ENCODE peak calls at places on chromosomes 12 and 14, in seven cellular contexts. One of them, this sample, is unnamed.

GRCh38 chr12:19369691-19370148 is 69.6 kb upstream of the AEBP2 start:
- DNase-seq in K562: no peak
- DNase-seq in H1: no peak
- DNase-seq in GM12878: no peak
- DNase-seq in HCT116: no peak
- DNase-seq in SK-N-SH: no peak
- DNase-seq in HepG2: no peak
- DNase-seq in this sample: no peak

GRCh38 chr14:52835122-52835903 is 43.9 kb upstream of the GNPNAT1 start:
- DNase-seq in SK-N-SH: peak
- DNase-seq in GM12878: no peak
- DNase-seq in HCT116: peak
- DNase-seq in K562: no peak
- DNase-seq in HepG2: no peak
- DNase-seq in H1: no peak
- DNase-seq in this sample: no peak

GRCh38 chr12:104410786-104411185 is 46.0 kb upstream of the CHST11 start:
- DNase-seq in K562: no peak
- DNase-seq in GM12878: no peak
- DNase-seq in HCT116: no peak
- DNase-seq in SK-N-SH: no peak
- DNase-seq in H1: no peak
- DNase-seq in HepG2: no peak
- DNase-seq in this sample: no peak

GRCh38 chr12:39972119-39972518 is 133.8 kb downstream of the SLC2A13 start:
- DNase-seq in SK-N-SH: no peak
- DNase-seq in H1: no peak
- DNase-seq in K562: peak
- DNase-seq in HCT116: no peak
- DNase-seq in HepG2: no peak
- DNase-seq in GM12878: no peak
- DNase-seq in this sample: no peak

GRCh38 chr12:117284160-117284559 is 77.3 kb downstream of the NOS1 start:
- DNase-seq in SK-N-SH: no peak
- DNase-seq in H1: no peak
- DNase-seq in GM12878: no peak
- DNase-seq in HCT116: no peak
- DNase-seq in HepG2: no peak
- DNase-seq in K562: no peak
- DNase-seq in this sample: no peak

GRCh38 chr14:105864651-105865265 is 338.4 kb downstream of the TMEM121 start:
- DNase-seq in HCT116: no peak
- DNase-seq in H1: no peak
- DNase-seq in SK-N-SH: no peak
- DNase-seq in HepG2: no peak
- DNase-seq in GM12878: no peak
- DNase-seq in K562: no peak
- DNase-seq in this sample: no peak

GRCh38 chr14:37034410-37035285 is 137.8 kb downstream of the SLC25A21 start:
- DNase-seq in H1: no peak
- DNase-seq in HCT116: no peak
- DNase-seq in GM12878: no peak
- DNase-seq in SK-N-SH: no peak
- DNase-seq in HepG2: no peak
- DNase-seq in K562: no peak
- DNase-seq in this sample: no peak

GRCh38 chr12:133081408-133081806 is 684 bp downstream of the ZNF140 start:
- DNase-seq in SK-N-SH: no peak
- DNase-seq in H1: no peak
- DNase-seq in K562: no peak
- DNase-seq in HepG2: no peak
- DNase-seq in HCT116: no peak
- DNase-seq in GM12878: no peak
- DNase-seq in this sample: no peak

GRCh38 chr14:96424104-96424989 is 32.4 kb downstream of the AK7 start:
- DNase-seq in HepG2: peak
- DNase-seq in HCT116: peak
- DNase-seq in H1: no peak
- DNase-seq in K562: peak
- DNase-seq in SK-N-SH: peak
- DNase-seq in GM12878: peak
- DNase-seq in this sample: peak

GRCh38 chr14:30928462-30928861 is 54.1 kb downstream of the COCH start:
- DNase-seq in H1: no peak
- DNase-seq in K562: no peak
- DNase-seq in SK-N-SH: no peak
- DNase-seq in GM12878: no peak
- DNase-seq in HepG2: no peak
- DNase-seq in HCT116: no peak
- DNase-seq in this sample: no peak

GRCh38 chr12:103697912-103698751 is 111.1 kb downstream of the STAB2 start:
- DNase-seq in SK-N-SH: no peak
- DNase-seq in H1: no peak
- DNase-seq in HepG2: no peak
- DNase-seq in K562: no peak
- DNase-seq in GM12878: no peak
- DNase-seq in HCT116: no peak
- DNase-seq in this sample: no peak

GRCh38 chr12:4914720-4915119 is 5.0 kb downstream of the KCNA1 start:
- DNase-seq in HepG2: no peak
- DNase-seq in HCT116: no peak
- DNase-seq in SK-N-SH: no peak
- DNase-seq in H1: no peak
- DNase-seq in K562: no peak
- DNase-seq in GM12878: no peak
- DNase-seq in this sample: no peak

GRCh38 chr12:113298861-113299545 is 35.9 kb downstream of the SLC8B1 start:
- DNase-seq in GM12878: no peak
- DNase-seq in K562: no peak
- DNase-seq in H1: no peak
- DNase-seq in SK-N-SH: no peak
- DNase-seq in HepG2: no peak
- DNase-seq in HCT116: no peak
- DNase-seq in this sample: no peak

GRCh38 chr12:110782068-110782467 is 39.4 kb upstream of the PPP1CC start:
- DNase-seq in K562: no peak
- DNase-seq in HCT116: no peak
- DNase-seq in GM12878: no peak
- DNase-seq in H1: no peak
- DNase-seq in HepG2: no peak
- DNase-seq in SK-N-SH: no peak
- DNase-seq in this sample: no peak

GRCh38 chr12:15880721-15881120 is 1.5 kb upstream of the STRAP start:
- DNase-seq in H1: no peak
- DNase-seq in HCT116: no peak
- DNase-seq in HepG2: no peak
- DNase-seq in SK-N-SH: no peak
- DNase-seq in K562: no peak
- DNase-seq in GM12878: no peak
- DNase-seq in this sample: no peak

GRCh38 chr12:991350-992278 is 591 bp downstream of the ERC1 start:
- DNase-seq in GM12878: no peak
- DNase-seq in H1: peak
- DNase-seq in SK-N-SH: peak
- DNase-seq in K562: peak
- DNase-seq in HepG2: no peak
- DNase-seq in HCT116: no peak
- DNase-seq in this sample: no peak

GRCh38 chr14:41606249-41607118 is at the start of gene LRFN5:
- DNase-seq in HepG2: no peak
- DNase-seq in SK-N-SH: peak
- DNase-seq in HCT116: no peak
- DNase-seq in K562: peak
- DNase-seq in GM12878: no peak
- DNase-seq in H1: peak
- DNase-seq in this sample: no peak

GRCh38 chr12:3712209-3712992 is 40.5 kb downstream of the CRACR2A start:
- DNase-seq in HCT116: no peak
- DNase-seq in SK-N-SH: no peak
- DNase-seq in K562: no peak
- DNase-seq in GM12878: no peak
- DNase-seq in H1: peak
- DNase-seq in HepG2: no peak
- DNase-seq in this sample: no peak

GRCh38 chr12:72433298-72433697 is 161.1 kb downstream of the TRHDE start:
- DNase-seq in H1: no peak
- DNase-seq in SK-N-SH: no peak
- DNase-seq in HCT116: no peak
- DNase-seq in GM12878: no peak
- DNase-seq in HepG2: no peak
- DNase-seq in K562: no peak
- DNase-seq in this sample: no peak

GRCh38 chr14:69171569-69171968 is 18.6 kb upstream of the DCAF5 start:
- DNase-seq in H1: no peak
- DNase-seq in K562: no peak
- DNase-seq in HCT116: no peak
- DNase-seq in SK-N-SH: no peak
- DNase-seq in GM12878: no peak
- DNase-seq in HepG2: no peak
- DNase-seq in this sample: no peak

GRCh38 chr14:79554816-79555215 is 656.5 kb downstream of the DIO2 start:
- DNase-seq in SK-N-SH: no peak
- DNase-seq in K562: no peak
- DNase-seq in HCT116: no peak
- DNase-seq in HepG2: no peak
- DNase-seq in GM12878: no peak
- DNase-seq in H1: no peak
- DNase-seq in this sample: no peak

DNA sequence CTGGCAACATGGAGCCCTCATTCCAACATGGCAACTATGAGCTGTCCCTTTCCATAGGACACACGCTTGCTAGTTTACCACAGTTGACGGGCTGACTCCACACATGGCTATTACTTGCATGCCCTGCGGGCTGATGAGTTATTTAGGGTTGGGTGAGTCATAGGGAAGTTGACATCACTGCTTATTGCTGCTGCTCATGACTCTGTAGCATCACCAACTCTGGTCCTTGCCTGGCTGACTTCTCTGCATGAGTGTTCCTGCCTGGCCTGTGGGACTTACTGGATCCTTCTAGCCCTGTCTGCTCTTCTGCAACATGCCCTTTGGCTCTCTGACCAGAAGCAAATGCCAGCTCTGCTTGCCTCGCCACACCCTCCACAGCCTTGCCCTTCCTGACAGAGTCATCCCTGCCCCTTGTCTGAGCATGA is 199.5 kb downstream of the ANO6 start:
- DNase-seq in SK-N-SH: no peak
- DNase-seq in HCT116: peak
- DNase-seq in GM12878: peak
- DNase-seq in H1: no peak
- DNase-seq in K562: no peak
- DNase-seq in HepG2: peak
- DNase-seq in this sample: peak
- TF ChIP-seq JUND in SK-N-SH: peak
- TF ChIP-seq JUND in HCT116: peak
- TF ChIP-seq JUND in GM12878: no peak
- TF ChIP-seq JUND in H1: no peak
- TF ChIP-seq JUND in K562: peak
- TF ChIP-seq JUND in HepG2: no peak
- TF ChIP-seq JUND in this sample: no peak

DNA sequence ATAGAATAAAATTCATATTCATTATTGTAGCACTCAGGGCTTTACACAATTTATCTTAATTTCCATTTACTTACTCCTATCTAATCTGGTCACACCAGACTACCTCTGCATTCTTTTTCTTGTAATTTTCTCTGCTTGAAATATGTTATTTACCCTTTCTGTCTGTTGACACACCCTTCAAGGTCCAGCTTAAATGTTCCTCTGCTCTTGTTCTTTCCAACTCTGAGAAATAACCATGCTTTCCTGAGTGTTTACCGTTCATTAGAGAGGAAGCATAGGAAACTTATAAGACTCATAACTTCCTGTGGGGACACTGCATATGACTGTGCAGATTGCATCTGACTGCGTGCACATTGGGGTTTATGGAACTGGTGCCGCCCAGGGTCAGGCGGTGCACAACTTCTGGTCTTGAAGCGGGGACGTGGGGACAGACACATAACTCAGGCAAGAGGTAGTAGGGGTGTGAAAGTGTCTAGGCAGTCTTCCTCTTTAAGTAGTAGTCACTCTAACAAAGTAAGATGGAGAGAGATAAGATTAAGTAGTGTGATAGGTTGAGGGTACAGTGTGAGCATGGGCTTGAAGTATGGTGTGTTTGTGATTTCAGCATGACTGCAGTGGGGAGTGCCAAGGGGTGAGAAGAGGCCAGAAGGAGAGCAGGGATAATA is 42.6 kb upstream of the FOXJ2 start:
- DNase-seq in GM12878: no peak
- DNase-seq in HCT116: no peak
- DNase-seq in SK-N-SH: no peak
- DNase-seq in H1: no peak
- DNase-seq in HepG2: no peak
- DNase-seq in K562: peak
- DNase-seq in this sample: no peak
- TF ChIP-seq JUND in GM12878: no peak
- TF ChIP-seq JUND in HCT116: no peak
- TF ChIP-seq JUND in SK-N-SH: no peak
- TF ChIP-seq JUND in H1: no peak
- TF ChIP-seq JUND in HepG2: no peak
- TF ChIP-seq JUND in K562: no peak
- TF ChIP-seq JUND in this sample: no peak

GRCh38 chr12:24728366-24728765 is 220.5 kb downstream of the BCAT1 start:
- DNase-seq in HCT116: no peak
- DNase-seq in H1: no peak
- DNase-seq in HepG2: peak
- DNase-seq in K562: no peak
- DNase-seq in GM12878: no peak
- DNase-seq in SK-N-SH: peak
- DNase-seq in this sample: peak
- TF ChIP-seq JUND in HCT116: no peak
- TF ChIP-seq JUND in H1: no peak
- TF ChIP-seq JUND in HepG2: no peak
- TF ChIP-seq JUND in K562: no peak
- TF ChIP-seq JUND in GM12878: no peak
- TF ChIP-seq JUND in SK-N-SH: no peak
- TF ChIP-seq JUND in this sample: no peak

DNA sequence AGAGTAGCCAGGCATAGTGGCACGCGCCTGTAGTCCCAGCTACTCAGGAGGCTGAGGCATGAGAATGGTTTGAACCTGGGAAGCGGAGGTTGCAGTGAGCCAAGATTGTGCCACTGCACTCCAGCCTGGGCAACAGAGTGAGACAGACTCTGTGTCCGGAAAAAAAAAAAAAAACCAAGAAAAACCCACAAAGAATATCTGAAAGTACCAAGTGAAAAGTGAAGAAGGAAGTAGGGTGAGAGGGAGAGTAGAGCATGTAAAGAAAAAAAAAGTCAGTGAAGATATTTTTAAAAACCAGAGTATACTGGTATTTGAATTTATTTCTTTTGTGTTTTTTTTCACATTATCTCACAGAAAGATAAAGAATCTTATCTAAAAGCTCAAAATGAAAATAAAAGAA is 43.3 kb upstream of the ISM2 start:
- DNase-seq in GM12878: no peak
- DNase-seq in SK-N-SH: no peak
- DNase-seq in K562: no peak
- DNase-seq in HCT116: no peak
- DNase-seq in HepG2: no peak
- DNase-seq in H1: no peak
- DNase-seq in this sample: no peak
- TF ChIP-seq JUND in GM12878: no peak
- TF ChIP-seq JUND in SK-N-SH: no peak
- TF ChIP-seq JUND in K562: no peak
- TF ChIP-seq JUND in HCT116: no peak
- TF ChIP-seq JUND in HepG2: no peak
- TF ChIP-seq JUND in H1: no peak
- TF ChIP-seq JUND in this sample: no peak